ENCODE peak calls at places on chromosomes 6 and 20, in five cellular contexts. One of them, this sample, is unnamed.

GRCh38 chr20:12673352-12673751 is 335.4 kb upstream of the SPTLC3 start:
- DNase-seq in G401: no peak
- DNase-seq in tibial nerve: no peak
- DNase-seq in ELR: no peak
- DNase-seq in bronchial epithelial cell: no peak
- DNase-seq in this sample: no peak

GRCh38 chr6:14943116-14943515 is 302.8 kb upstream of the JARID2 start:
- DNase-seq in G401: no peak
- DNase-seq in ELR: no peak
- DNase-seq in bronchial epithelial cell: no peak
- DNase-seq in tibial nerve: no peak
- DNase-seq in this sample: no peak

GRCh38 chr20:40868568-40869223 is 159.9 kb upstream of the TOP1 start:
- DNase-seq in tibial nerve: no peak
- DNase-seq in G401: peak
- DNase-seq in bronchial epithelial cell: no peak
- DNase-seq in ELR: peak
- DNase-seq in this sample: peak

GRCh38 chr6:6686748-6687601 is 98.5 kb downstream of the LY86 start:
- DNase-seq in bronchial epithelial cell: peak
- DNase-seq in ELR: peak
- DNase-seq in G401: peak
- DNase-seq in tibial nerve: peak
- DNase-seq in this sample: peak

GRCh38 chr6:102215425-102215824 is 821.9 kb downstream of the GRIK2 start:
- DNase-seq in tibial nerve: no peak
- DNase-seq in ELR: no peak
- DNase-seq in G401: peak
- DNase-seq in bronchial epithelial cell: no peak
- DNase-seq in this sample: no peak

GRCh38 chr6:168015492-168016175 is 18.2 kb downstream of the KIF25 start:
- DNase-seq in G401: no peak
- DNase-seq in tibial nerve: no peak
- DNase-seq in ELR: no peak
- DNase-seq in bronchial epithelial cell: no peak
- DNase-seq in this sample: no peak

GRCh38 chr20:52001999-52002666 is 189.4 kb downstream of the ZFP64 start:
- DNase-seq in tibial nerve: no peak
- DNase-seq in ELR: peak
- DNase-seq in bronchial epithelial cell: no peak
- DNase-seq in G401: no peak
- DNase-seq in this sample: no peak

GRCh38 chr20:5056801-5057599 is 55.7 kb upstream of the SLC23A2 start:
- DNase-seq in ELR: peak
- DNase-seq in bronchial epithelial cell: peak
- DNase-seq in tibial nerve: no peak
- DNase-seq in G401: no peak
- DNase-seq in this sample: no peak

GRCh38 chr20:11207749-11208502 is 534.1 kb upstream of the JAG1 start:
- DNase-seq in tibial nerve: no peak
- DNase-seq in G401: no peak
- DNase-seq in bronchial epithelial cell: peak
- DNase-seq in ELR: peak
- DNase-seq in this sample: no peak

GRCh38 chr20:38635721-38636285 is 34.2 kb downstream of the ARHGAP40 start:
- DNase-seq in G401: no peak
- DNase-seq in ELR: peak
- DNase-seq in bronchial epithelial cell: peak
- DNase-seq in tibial nerve: no peak
- DNase-seq in this sample: no peak